ENCODE peak calls at places on chromosomes 4 and X, in eight cellular contexts. W is WERI-Rb-1, C is IMR-90, H is body of pancreas, B is lower leg skin, O is MM.1S, S is A549, L is kidney epithelial cell. F is an unnamed sample.

GRCh38 chr4:108165601-108166000 is 3.1 kb downstream of the LEF1 start:
- DNase-seq in O (no peak), L (no peak), C (no peak), W (no peak), H (no peak), S (no peak), B (no peak), F (no peak)

GRCh38 chrX:68942141-68942540 is 113.3 kb downstream of the EFNB1 start:
- DNase-seq in W (no peak), O (no peak), H (peak), S (no peak), L (no peak), C (no peak), B (no peak), F (no peak)

GRCh38 chr4:183675625-183676024 is 16.5 kb downstream of the TRAPPC11 start:
- DNase-seq in H (no peak), O (no peak), B (no peak), L (no peak), C (no peak), S (no peak), W (no peak), F (peak)

GRCh38 chrX:151397741-151398070 is 700 bp downstream of the VMA21 start:
- DNase-seq in H (no peak), L (no peak), C (no peak), B (no peak), S (peak), W (no peak), O (no peak), F (no peak)

GRCh38 chrX:124239324-124239723 is 93.1 kb upstream of the TEX13D start:
- DNase-seq in O (no peak), W (no peak), H (no peak), B (no peak), S (no peak), C (no peak), L (no peak), F (no peak)

GRCh38 chrX:41857670-41858069 is 65.7 kb downstream of the CASK start:
- DNase-seq in W (no peak), L (no peak), S (no peak), H (no peak), C (no peak), O (no peak), B (no peak), F (no peak)

GRCh38 chrX:150954951-150955350 is 28.2 kb upstream of the HMGB3 start:
- DNase-seq in C (no peak), L (no peak), H (no peak), W (peak), S (no peak), O (no peak), B (no peak), F (no peak)

GRCh38 chrX:8647176-8647575 is 84.8 kb downstream of the ANOS1 start:
- DNase-seq in C (no peak), H (no peak), W (no peak), S (no peak), O (no peak), B (no peak), L (no peak), F (no peak)

GRCh38 chr4:15888515-15888914 is 50.0 kb downstream of the FGFBP1 start:
- DNase-seq in B (no peak), C (peak), S (no peak), L (no peak), O (no peak), W (no peak), H (no peak), F (no peak)

GRCh38 chr4:173152104-173152503 is 16.5 kb upstream of the GALNT7 start:
- DNase-seq in W (no peak), O (no peak), L (no peak), S (no peak), B (no peak), H (no peak), C (no peak), F (no peak)

GRCh38 chr4:80731436-80731835 is 299.1 kb upstream of the BMP3 start:
- DNase-seq in S (no peak), C (no peak), O (no peak), B (no peak), H (no peak), L (no peak), W (no peak), F (no peak)

GRCh38 chr4:26476545-26476944 is 13.7 kb downstream of the CCKAR start:
- DNase-seq in L (no peak), O (no peak), C (no peak), H (no peak), W (no peak), S (no peak), B (no peak), F (no peak)

GRCh38 chr4:123583043-123583442 is 186.4 kb downstream of the SPRY1 start:
- DNase-seq in H (no peak), O (no peak), B (no peak), L (no peak), S (no peak), W (no peak), C (no peak), F (no peak)

GRCh38 chrX:1542994-1543725 is 6.2 kb upstream of the P2RY8 start:
- DNase-seq in L (no peak), O (no peak), C (no peak), H (no peak), B (peak), W (no peak), S (no peak), F (no peak)

GRCh38 chr4:39574946-39575345 is 47.7 kb upstream of the UGDH start:
- DNase-seq in B (no peak), H (no peak), C (no peak), S (no peak), L (no peak), W (no peak), O (no peak), F (no peak)

GRCh38 chr4:86946868-86947493 is 12.2 kb downstream of the AFF1 start:
- DNase-seq in B (no peak), H (no peak), L (no peak), W (no peak), S (no peak), C (no peak), O (no peak), F (no peak)
- H3K4me3 ChIP-seq in B (no peak), H (no peak), L (no peak), W (no peak), S (no peak), C (no peak), O (peak), F (no peak)

GRCh38 chr4:29983890-29984289 is 736.3 kb upstream of the PCDH7 start:
- DNase-seq in C (no peak), B (no peak), W (no peak), O (no peak), S (no peak), L (no peak), H (no peak), F (no peak)
- TF ChIP-seq CTCF in C (no peak), B (no peak), W (no peak), O (no peak), S (no peak), L (no peak), H (no peak), F (no peak)

GRCh38 chr4:119663160-119663788 is 34.7 kb upstream of the PDE5A start:
- DNase-seq in H (no peak), C (peak), O (peak), W (no peak), B (no peak), S (no peak), L (no peak), F (no peak)
- H3K4me3 ChIP-seq in H (no peak), C (peak), O (peak), W (no peak), B (no peak), S (no peak), L (no peak), F (no peak)

DNA sequence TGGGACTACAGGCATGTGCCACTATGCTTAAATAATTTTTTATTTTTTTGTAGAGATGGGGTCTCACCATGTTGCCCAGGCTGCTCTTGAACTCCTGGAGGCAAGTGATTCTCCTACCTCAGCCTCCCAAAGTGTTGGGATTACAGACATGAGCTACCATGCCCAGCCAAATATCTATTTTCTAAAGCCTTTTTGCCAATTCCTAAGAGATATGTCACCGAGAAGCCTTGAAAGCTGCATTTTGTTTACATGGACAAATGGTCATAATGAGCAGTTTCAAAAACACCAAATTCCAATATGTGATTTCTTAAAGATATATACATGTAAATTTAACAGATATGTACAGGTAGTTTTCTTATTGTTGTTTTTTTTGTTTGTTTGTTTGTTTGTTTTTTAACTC is 33.0 kb upstream of the PGRMC2 start:
- DNase-seq in C (peak), W (no peak), S (no peak), L (no peak), B (no peak), O (no peak), H (no peak), F (no peak)
- TF ChIP-seq CTCF in C (no peak), W (no peak), S (no peak), L (no peak), B (no peak), O (no peak), H (no peak), F (no peak)

GRCh38 chr4:138312536-138312911 is 70.4 kb upstream of the SLC7A11 start:
- DNase-seq in H (no peak), S (no peak), O (no peak), B (no peak), C (no peak), L (no peak), W (no peak), F (no peak)

GRCh38 chr4:138310498-138310897 is 68.3 kb upstream of the SLC7A11 start:
- DNase-seq in L (no peak), H (no peak), W (no peak), O (no peak), B (no peak), S (no peak), C (peak), F (no peak)

GRCh38 chr4:138311771-138312535 is 69.8 kb upstream of the SLC7A11 start:
- DNase-seq in H (peak), L (no peak), C (peak), O (no peak), S (no peak), B (no peak), W (no peak), F (no peak)

GRCh38 chr4:138308421-138308820 is 66.3 kb upstream of the SLC7A11 start:
- DNase-seq in B (no peak), H (no peak), S (peak), L (peak), C (peak), O (no peak), W (no peak), F (peak)

GRCh38 chr4:138310991-138311390 is 68.8 kb upstream of the SLC7A11 start:
- DNase-seq in H (no peak), L (no peak), O (no peak), W (no peak), B (no peak), C (peak), S (no peak), F (no peak)
- H3K4me3 ChIP-seq in H (no peak), L (no peak), O (no peak), W (no peak), B (no peak), C (no peak), S (no peak), F (no peak)